ENCODE peak calls at places on chromosomes 1 and 21, in six cellular contexts. A, M, F, I, H and R are unnamed samples.
A peak's percentile ranks its signal among the peaks of the same experiment; 100 is the strongest.

GRCh38 chr21:45889961-45890360 is 91.6 kb upstream of the COL6A1 start:
- DNase-seq in A (no peak), M (peak; percentile 61), F (no peak), I (no peak), H (no peak), R (no peak)

GRCh38 chr1:68308034-68308433 is 75.7 kb upstream of the WLS start:
- DNase-seq in A (no peak), M (no peak), F (no peak), I (no peak), H (no peak), R (peak; percentile 12)

GRCh38 chr1:114753143-114753542 is 4.6 kb downstream of the CSDE1 start:
- DNase-seq in A (no peak), M (no peak), F (no peak), I (no peak), H (no peak), R (no peak)

GRCh38 chr1:51642739-51643142 is 25.8 kb downstream of the OSBPL9 start:
- DNase-seq in A (no peak), M (peak; percentile 53), F (no peak), I (no peak), H (peak; percentile 83), R (no peak)

GRCh38 chr21:36163780-36164426 is 7.3 kb downstream of the DOP1B start:
- DNase-seq in A (peak; percentile 39), M (no peak), F (no peak), I (no peak), H (no peak), R (peak; percentile 77)

GRCh38 chr1:29811727-29812396 is 575.5 kb downstream of the PTPRU start:
- DNase-seq in A (no peak), M (no peak), F (peak; percentile 8), I (no peak), H (no peak), R (no peak)

GRCh38 chr1:169048043-169048442 is 58.4 kb upstream of the ATP1B1 start:
- DNase-seq in A (no peak), M (no peak), F (no peak), I (no peak), H (no peak), R (no peak)

GRCh38 chr1:17207966-17208418 is 3.1 kb downstream of the PADI1 start:
- DNase-seq in A (peak; percentile 36), M (peak; percentile 78), F (peak; percentile 72), I (no peak), H (peak; percentile 10), R (peak; percentile 15)

GRCh38 chr21:25573409-25574206 is 33.7 kb downstream of the MRPL39 start:
- DNase-seq in A (peak; percentile 46), M (no peak), F (no peak), I (peak; percentile 38), H (peak; percentile 52), R (peak; percentile 59)

GRCh38 chr1:180098242-180098995 is 56.2 kb upstream of the QSOX1 start:
- DNase-seq in A (no peak), M (no peak), F (no peak), I (no peak), H (peak; percentile 93), R (no peak)

GRCh38 chr1:2594001-2594640 is 7.5 kb downstream of the PRXL2B start:
- DNase-seq in A (peak; percentile 16), M (no peak), F (no peak), I (no peak), H (no peak), R (peak; percentile 64)

GRCh38 chr1:87684786-87685185 is 356.1 kb downstream of the LMO4 start:
- DNase-seq in A (no peak), M (peak; percentile 10), F (no peak), I (no peak), H (no peak), R (peak; percentile 25)

GRCh38 chr1:240169188-240169587 is 77.5 kb downstream of the FMN2 start:
- DNase-seq in A (peak; percentile 21), M (no peak), F (no peak), I (no peak), H (no peak), R (no peak)

GRCh38 chr1:28102169-28102568 is 13.8 kb upstream of the EYA3 start:
- DNase-seq in A (no peak), M (no peak), F (no peak), I (no peak), H (no peak), R (no peak)

GRCh38 chr1:93694039-93694438 is 12.4 kb upstream of the BCAR3 start:
- DNase-seq in A (no peak), M (no peak), F (no peak), I (no peak), H (no peak), R (no peak)

GRCh38 chr1:196344462-196344861 is 263.8 kb downstream of the KCNT2 start:
- DNase-seq in A (no peak), M (no peak), F (no peak), I (no peak), H (no peak), R (no peak)

GRCh38 chr1:3451994-3452865 is 2.2 kb upstream of the ARHGEF16 start:
- DNase-seq in A (no peak), M (no peak), F (no peak), I (no peak), H (no peak), R (no peak)

GRCh38 chr1:236394016-236394481 is at the start of gene EDARADD:
- DNase-seq in A (no peak), M (no peak), F (no peak), I (no peak), H (no peak), R (no peak)

GRCh38 chr1:231625975-231626534 is 535 bp upstream of the DISC1 start:
- DNase-seq in A (no peak), M (no peak), F (no peak), I (no peak), H (no peak), R (no peak)

GRCh38 chr1:172338295-172338735 is 82.2 kb upstream of the C1orf105 start:
- DNase-seq in A (no peak), M (no peak), F (peak; percentile 61), I (no peak), H (no peak), R (no peak)

GRCh38 chr1:66809736-66810326 is 8.8 kb upstream of the INSL5 start:
- DNase-seq in A (no peak), M (no peak), F (no peak), I (no peak), H (no peak), R (no peak)

GRCh38 chr1:9066945-9067807 is 2.3 kb downstream of the SLC2A5 start:
- DNase-seq in A (no peak), M (no peak), F (no peak), I (no peak), H (peak; percentile 72), R (no peak)

GRCh38 chr1:167517535-167518330 is 596 bp downstream of the CD247 start:
- DNase-seq in A (no peak), M (no peak), F (peak; percentile 93), I (peak; percentile 83), H (no peak), R (no peak)

GRCh38 chr1:204349602-204350001 is 10.1 kb downstream of the PLEKHA6 start:
- DNase-seq in A (no peak), M (no peak), F (no peak), I (no peak), H (no peak), R (no peak)

GRCh38 chr21:45102391-45102932 is 28.1 kb downstream of the ADARB1 start:
- DNase-seq in A (peak; percentile 14), M (no peak), F (no peak), I (no peak), H (peak; percentile 28), R (no peak)

GRCh38 chr1:65395887-65396612 is 24.4 kb upstream of the LEPR start:
- DNase-seq in A (no peak), M (no peak), F (no peak), I (no peak), H (peak; percentile 24), R (no peak)

GRCh38 chr1:38456564-38456876 is 403.1 kb downstream of the RRAGC start:
- DNase-seq in A (no peak), M (no peak), F (no peak), I (no peak), H (no peak), R (no peak)

GRCh38 chr1:57632401-57632800 is 208.5 kb upstream of the DAB1 start:
- DNase-seq in A (no peak), M (no peak), F (no peak), I (no peak), H (no peak), R (no peak)

GRCh38 chr1:119549719-119550141 is 42.7 kb downstream of the HSD3B1 start:
- DNase-seq in A (peak; percentile 83), M (peak; percentile 75), F (peak; percentile 51), I (no peak), H (peak; percentile 12), R (peak; percentile 20)

GRCh38 chr1:27394282-27394658 is 1.8 kb downstream of the GPR3 start:
- DNase-seq in A (no peak), M (no peak), F (no peak), I (no peak), H (no peak), R (no peak)

GRCh38 chr1:33146038-33146437 is 35.8 kb downstream of the TRIM62 start:
- DNase-seq in A (no peak), M (no peak), F (no peak), I (no peak), H (no peak), R (no peak)

GRCh38 chr21:42404534-42404933 is 832 bp downstream of the UBASH3A start:
- DNase-seq in A (no peak), M (no peak), F (no peak), I (no peak), H (no peak), R (no peak)

GRCh38 chr1:110483308-110483685 is 32.3 kb downstream of the PROK1 start:
- DNase-seq in A (no peak), M (no peak), F (no peak), I (no peak), H (no peak), R (no peak)

GRCh38 chr1:203428981-203429599 is 46.5 kb upstream of the PRELP start:
- DNase-seq in A (no peak), M (no peak), F (no peak), I (no peak), H (no peak), R (peak; percentile 90)

GRCh38 chr21:45325206-45326168 is 37.8 kb upstream of the POFUT2 start:
- DNase-seq in A (no peak), M (peak; percentile 1), F (no peak), I (no peak), H (no peak), R (no peak)

GRCh38 chr21:42592156-42592820 is 61.1 kb upstream of the PDE9A start:
- DNase-seq in A (no peak), M (peak; percentile 32), F (peak; percentile 41), I (no peak), H (no peak), R (no peak)